ENCODE peak calls at places on chromosomes 13 and 19, in six cellular contexts. One of them, this sample, is unnamed.

GRCh38 chr13:113816248-113816924 is 47.5 kb downstream of the GAS6 start:
- DNase-seq in ACHN: no peak
- DNase-seq in NCI-H1436: no peak
- DNase-seq in naive thymus-derived CD8-positive, alpha-beta T cell: no peak
- DNase-seq in stimulated activated CD4-positive, alpha-beta T cell treated with anti-CD3 and anti-CD28 coated beads, Interleukin-4, amount 100 ng/mL, for 4 hours: no peak
- DNase-seq in GM04503: no peak
- DNase-seq in this sample: no peak

GRCh38 chr13:78753457-78753856 is 94.5 kb upstream of the OBI1 start:
- DNase-seq in ACHN: no peak
- DNase-seq in NCI-H1436: no peak
- DNase-seq in naive thymus-derived CD8-positive, alpha-beta T cell: no peak
- DNase-seq in stimulated activated CD4-positive, alpha-beta T cell treated with anti-CD3 and anti-CD28 coated beads, Interleukin-4, amount 100 ng/mL, for 4 hours: no peak
- DNase-seq in GM04503: no peak
- DNase-seq in this sample: no peak

GRCh38 chr13:61095885-61096284 is 319.8 kb downstream of the PCDH20 start:
- DNase-seq in ACHN: no peak
- DNase-seq in NCI-H1436: no peak
- DNase-seq in naive thymus-derived CD8-positive, alpha-beta T cell: no peak
- DNase-seq in stimulated activated CD4-positive, alpha-beta T cell treated with anti-CD3 and anti-CD28 coated beads, Interleukin-4, amount 100 ng/mL, for 4 hours: no peak
- DNase-seq in GM04503: no peak
- DNase-seq in this sample: no peak

GRCh38 chr19:35945121-35945792 is 9.1 kb downstream of the LRFN3 start:
- DNase-seq in ACHN: no peak
- DNase-seq in NCI-H1436: no peak
- DNase-seq in naive thymus-derived CD8-positive, alpha-beta T cell: no peak
- DNase-seq in stimulated activated CD4-positive, alpha-beta T cell treated with anti-CD3 and anti-CD28 coated beads, Interleukin-4, amount 100 ng/mL, for 4 hours: no peak
- DNase-seq in GM04503: no peak
- DNase-seq in this sample: no peak

GRCh38 chr13:113162783-113163685 is 4.6 kb downstream of the PROZ start:
- DNase-seq in ACHN: no peak
- DNase-seq in NCI-H1436: peak
- DNase-seq in naive thymus-derived CD8-positive, alpha-beta T cell: no peak
- DNase-seq in stimulated activated CD4-positive, alpha-beta T cell treated with anti-CD3 and anti-CD28 coated beads, Interleukin-4, amount 100 ng/mL, for 4 hours: no peak
- DNase-seq in GM04503: no peak
- DNase-seq in this sample: no peak

GRCh38 chr19:12705654-12706331 is 9.4 kb upstream of the FBXW9 start:
- DNase-seq in ACHN: no peak
- DNase-seq in NCI-H1436: no peak
- DNase-seq in naive thymus-derived CD8-positive, alpha-beta T cell: no peak
- DNase-seq in stimulated activated CD4-positive, alpha-beta T cell treated with anti-CD3 and anti-CD28 coated beads, Interleukin-4, amount 100 ng/mL, for 4 hours: no peak
- DNase-seq in GM04503: no peak
- DNase-seq in this sample: no peak

GRCh38 chr13:54660277-54660676 is 1631.7 kb downstream of the OLFM4 start:
- DNase-seq in ACHN: no peak
- DNase-seq in NCI-H1436: no peak
- DNase-seq in naive thymus-derived CD8-positive, alpha-beta T cell: no peak
- DNase-seq in stimulated activated CD4-positive, alpha-beta T cell treated with anti-CD3 and anti-CD28 coated beads, Interleukin-4, amount 100 ng/mL, for 4 hours: no peak
- DNase-seq in GM04503: no peak
- DNase-seq in this sample: no peak

GRCh38 chr19:799076-799881 is 2.0 kb downstream of the PTBP1 start:
- DNase-seq in ACHN: peak
- DNase-seq in NCI-H1436: no peak
- DNase-seq in naive thymus-derived CD8-positive, alpha-beta T cell: no peak
- DNase-seq in stimulated activated CD4-positive, alpha-beta T cell treated with anti-CD3 and anti-CD28 coated beads, Interleukin-4, amount 100 ng/mL, for 4 hours: no peak
- DNase-seq in GM04503: no peak
- DNase-seq in this sample: no peak

GRCh38 chr19:46648070-46648960 is 12.3 kb upstream of the GNG8 start:
- DNase-seq in ACHN: no peak
- DNase-seq in NCI-H1436: no peak
- DNase-seq in naive thymus-derived CD8-positive, alpha-beta T cell: no peak
- DNase-seq in stimulated activated CD4-positive, alpha-beta T cell treated with anti-CD3 and anti-CD28 coated beads, Interleukin-4, amount 100 ng/mL, for 4 hours: no peak
- DNase-seq in GM04503: no peak
- DNase-seq in this sample: no peak

GRCh38 chr13:42893346-42893745 is 98.7 kb downstream of the EPSTI1 start:
- DNase-seq in ACHN: no peak
- DNase-seq in NCI-H1436: no peak
- DNase-seq in naive thymus-derived CD8-positive, alpha-beta T cell: no peak
- DNase-seq in stimulated activated CD4-positive, alpha-beta T cell treated with anti-CD3 and anti-CD28 coated beads, Interleukin-4, amount 100 ng/mL, for 4 hours: no peak
- DNase-seq in GM04503: peak
- DNase-seq in this sample: no peak

GRCh38 chr13:24746618-24747247 is 17.2 kb upstream of the RNF17 start:
- DNase-seq in ACHN: no peak
- DNase-seq in NCI-H1436: no peak
- DNase-seq in naive thymus-derived CD8-positive, alpha-beta T cell: no peak
- DNase-seq in stimulated activated CD4-positive, alpha-beta T cell treated with anti-CD3 and anti-CD28 coated beads, Interleukin-4, amount 100 ng/mL, for 4 hours: no peak
- DNase-seq in GM04503: no peak
- DNase-seq in this sample: peak

GRCh38 chr19:43984687-43985000 is 656 bp downstream of the ZNF155 start:
- DNase-seq in ACHN: no peak
- DNase-seq in NCI-H1436: no peak
- DNase-seq in naive thymus-derived CD8-positive, alpha-beta T cell: no peak
- DNase-seq in stimulated activated CD4-positive, alpha-beta T cell treated with anti-CD3 and anti-CD28 coated beads, Interleukin-4, amount 100 ng/mL, for 4 hours: no peak
- DNase-seq in GM04503: no peak
- DNase-seq in this sample: peak

GRCh38 chr13:99995503-99996176 is 14.1 kb downstream of the ZIC2 start:
- DNase-seq in ACHN: no peak
- DNase-seq in NCI-H1436: peak
- DNase-seq in naive thymus-derived CD8-positive, alpha-beta T cell: no peak
- DNase-seq in stimulated activated CD4-positive, alpha-beta T cell treated with anti-CD3 and anti-CD28 coated beads, Interleukin-4, amount 100 ng/mL, for 4 hours: no peak
- DNase-seq in GM04503: no peak
- DNase-seq in this sample: no peak

GRCh38 chr13:74046461-74046860 is 87.7 kb downstream of the KLF12 start:
- DNase-seq in ACHN: no peak
- DNase-seq in NCI-H1436: no peak
- DNase-seq in naive thymus-derived CD8-positive, alpha-beta T cell: no peak
- DNase-seq in stimulated activated CD4-positive, alpha-beta T cell treated with anti-CD3 and anti-CD28 coated beads, Interleukin-4, amount 100 ng/mL, for 4 hours: no peak
- DNase-seq in GM04503: no peak
- DNase-seq in this sample: no peak

GRCh38 chr13:28582225-28582891 is 76.6 kb upstream of the POMP start:
- DNase-seq in ACHN: no peak
- DNase-seq in NCI-H1436: no peak
- DNase-seq in naive thymus-derived CD8-positive, alpha-beta T cell: no peak
- DNase-seq in stimulated activated CD4-positive, alpha-beta T cell treated with anti-CD3 and anti-CD28 coated beads, Interleukin-4, amount 100 ng/mL, for 4 hours: no peak
- DNase-seq in GM04503: no peak
- DNase-seq in this sample: no peak

GRCh38 chr19:30864460-30865215 is 484.6 kb downstream of the TSHZ3 start:
- DNase-seq in ACHN: no peak
- DNase-seq in NCI-H1436: no peak
- DNase-seq in naive thymus-derived CD8-positive, alpha-beta T cell: no peak
- DNase-seq in stimulated activated CD4-positive, alpha-beta T cell treated with anti-CD3 and anti-CD28 coated beads, Interleukin-4, amount 100 ng/mL, for 4 hours: no peak
- DNase-seq in GM04503: no peak
- DNase-seq in this sample: no peak

GRCh38 chr13:20391597-20392452 is 133.8 kb downstream of the CRYL1 start:
- DNase-seq in ACHN: no peak
- DNase-seq in NCI-H1436: no peak
- DNase-seq in naive thymus-derived CD8-positive, alpha-beta T cell: no peak
- DNase-seq in stimulated activated CD4-positive, alpha-beta T cell treated with anti-CD3 and anti-CD28 coated beads, Interleukin-4, amount 100 ng/mL, for 4 hours: no peak
- DNase-seq in GM04503: no peak
- DNase-seq in this sample: no peak

GRCh38 chr19:46660601-46661019 is 372 bp downstream of the DACT3 start:
- DNase-seq in ACHN: no peak
- DNase-seq in NCI-H1436: no peak
- DNase-seq in naive thymus-derived CD8-positive, alpha-beta T cell: peak
- DNase-seq in stimulated activated CD4-positive, alpha-beta T cell treated with anti-CD3 and anti-CD28 coated beads, Interleukin-4, amount 100 ng/mL, for 4 hours: no peak
- DNase-seq in GM04503: no peak
- DNase-seq in this sample: no peak

GRCh38 chr19:54369082-54369691 is 4.5 kb upstream of the LAIR1 start:
- DNase-seq in ACHN: no peak
- DNase-seq in NCI-H1436: no peak
- DNase-seq in naive thymus-derived CD8-positive, alpha-beta T cell: no peak
- DNase-seq in stimulated activated CD4-positive, alpha-beta T cell treated with anti-CD3 and anti-CD28 coated beads, Interleukin-4, amount 100 ng/mL, for 4 hours: no peak
- DNase-seq in GM04503: no peak
- DNase-seq in this sample: no peak

GRCh38 chr19:17686592-17687042 is 1.5 kb downstream of the UNC13A start:
- DNase-seq in ACHN: no peak
- DNase-seq in NCI-H1436: peak
- DNase-seq in naive thymus-derived CD8-positive, alpha-beta T cell: no peak
- DNase-seq in stimulated activated CD4-positive, alpha-beta T cell treated with anti-CD3 and anti-CD28 coated beads, Interleukin-4, amount 100 ng/mL, for 4 hours: no peak
- DNase-seq in GM04503: no peak
- DNase-seq in this sample: no peak

GRCh38 chr19:47110521-47111080 is 3.0 kb downstream of the ZC3H4 start:
- DNase-seq in ACHN: no peak
- DNase-seq in NCI-H1436: peak
- DNase-seq in naive thymus-derived CD8-positive, alpha-beta T cell: peak
- DNase-seq in stimulated activated CD4-positive, alpha-beta T cell treated with anti-CD3 and anti-CD28 coated beads, Interleukin-4, amount 100 ng/mL, for 4 hours: peak
- DNase-seq in GM04503: no peak
- DNase-seq in this sample: no peak

GRCh38 chr19:35120492-35120891 is 4.9 kb downstream of the FXYD3 start:
- DNase-seq in ACHN: no peak
- DNase-seq in NCI-H1436: no peak
- DNase-seq in naive thymus-derived CD8-positive, alpha-beta T cell: no peak
- DNase-seq in stimulated activated CD4-positive, alpha-beta T cell treated with anti-CD3 and anti-CD28 coated beads, Interleukin-4, amount 100 ng/mL, for 4 hours: no peak
- DNase-seq in GM04503: no peak
- DNase-seq in this sample: no peak

GRCh38 chr19:45218426-45218825 is 26.8 kb downstream of the EXOC3L2 start:
- DNase-seq in ACHN: no peak
- DNase-seq in NCI-H1436: no peak
- DNase-seq in naive thymus-derived CD8-positive, alpha-beta T cell: no peak
- DNase-seq in stimulated activated CD4-positive, alpha-beta T cell treated with anti-CD3 and anti-CD28 coated beads, Interleukin-4, amount 100 ng/mL, for 4 hours: no peak
- DNase-seq in GM04503: no peak
- DNase-seq in this sample: no peak

GRCh38 chr19:32928806-32929205 is 43.0 kb downstream of the CEP89 start:
- DNase-seq in ACHN: no peak
- DNase-seq in NCI-H1436: no peak
- DNase-seq in naive thymus-derived CD8-positive, alpha-beta T cell: no peak
- DNase-seq in stimulated activated CD4-positive, alpha-beta T cell treated with anti-CD3 and anti-CD28 coated beads, Interleukin-4, amount 100 ng/mL, for 4 hours: no peak
- DNase-seq in GM04503: no peak
- DNase-seq in this sample: no peak

GRCh38 chr13:33341861-33342452 is 56.4 kb upstream of the STARD13 start:
- DNase-seq in ACHN: no peak
- DNase-seq in NCI-H1436: no peak
- DNase-seq in naive thymus-derived CD8-positive, alpha-beta T cell: no peak
- DNase-seq in stimulated activated CD4-positive, alpha-beta T cell treated with anti-CD3 and anti-CD28 coated beads, Interleukin-4, amount 100 ng/mL, for 4 hours: no peak
- DNase-seq in GM04503: no peak
- DNase-seq in this sample: no peak

GRCh38 chr19:532578-533484 is 1.3 kb downstream of the CDC34 start:
- DNase-seq in ACHN: peak
- DNase-seq in NCI-H1436: no peak
- DNase-seq in naive thymus-derived CD8-positive, alpha-beta T cell: no peak
- DNase-seq in stimulated activated CD4-positive, alpha-beta T cell treated with anti-CD3 and anti-CD28 coated beads, Interleukin-4, amount 100 ng/mL, for 4 hours: peak
- DNase-seq in GM04503: peak
- DNase-seq in this sample: peak

GRCh38 chr13:32164622-32165268 is 133.2 kb downstream of the FRY start:
- DNase-seq in ACHN: peak
- DNase-seq in NCI-H1436: peak
- DNase-seq in naive thymus-derived CD8-positive, alpha-beta T cell: no peak
- DNase-seq in stimulated activated CD4-positive, alpha-beta T cell treated with anti-CD3 and anti-CD28 coated beads, Interleukin-4, amount 100 ng/mL, for 4 hours: no peak
- DNase-seq in GM04503: no peak
- DNase-seq in this sample: peak

GRCh38 chr13:20924758-20925394 is 22.3 kb upstream of the XPO4 start:
- DNase-seq in ACHN: peak
- DNase-seq in NCI-H1436: peak
- DNase-seq in naive thymus-derived CD8-positive, alpha-beta T cell: peak
- DNase-seq in stimulated activated CD4-positive, alpha-beta T cell treated with anti-CD3 and anti-CD28 coated beads, Interleukin-4, amount 100 ng/mL, for 4 hours: peak
- DNase-seq in GM04503: no peak
- DNase-seq in this sample: no peak

GRCh38 chr19:35959040-35959967 is 23.1 kb downstream of the LRFN3 start:
- DNase-seq in ACHN: no peak
- DNase-seq in NCI-H1436: no peak
- DNase-seq in naive thymus-derived CD8-positive, alpha-beta T cell: peak
- DNase-seq in stimulated activated CD4-positive, alpha-beta T cell treated with anti-CD3 and anti-CD28 coated beads, Interleukin-4, amount 100 ng/mL, for 4 hours: peak
- DNase-seq in GM04503: no peak
- DNase-seq in this sample: peak

GRCh38 chr19:18660051-18660910 is 23.2 kb upstream of the CRTC1 start:
- DNase-seq in ACHN: peak
- DNase-seq in NCI-H1436: no peak
- DNase-seq in naive thymus-derived CD8-positive, alpha-beta T cell: no peak
- DNase-seq in stimulated activated CD4-positive, alpha-beta T cell treated with anti-CD3 and anti-CD28 coated beads, Interleukin-4, amount 100 ng/mL, for 4 hours: no peak
- DNase-seq in GM04503: no peak
- DNase-seq in this sample: no peak

GRCh38 chr13:113123226-113124150 is 889 bp downstream of the F10 start:
- DNase-seq in ACHN: peak
- DNase-seq in NCI-H1436: no peak
- DNase-seq in naive thymus-derived CD8-positive, alpha-beta T cell: no peak
- DNase-seq in stimulated activated CD4-positive, alpha-beta T cell treated with anti-CD3 and anti-CD28 coated beads, Interleukin-4, amount 100 ng/mL, for 4 hours: no peak
- DNase-seq in GM04503: no peak
- DNase-seq in this sample: no peak

GRCh38 chr13:23147827-23148226 is 33.0 kb upstream of the SGCG start:
- DNase-seq in ACHN: no peak
- DNase-seq in NCI-H1436: no peak
- DNase-seq in naive thymus-derived CD8-positive, alpha-beta T cell: no peak
- DNase-seq in stimulated activated CD4-positive, alpha-beta T cell treated with anti-CD3 and anti-CD28 coated beads, Interleukin-4, amount 100 ng/mL, for 4 hours: no peak
- DNase-seq in GM04503: no peak
- DNase-seq in this sample: no peak

GRCh38 chr13:44397766-44398223 is 24.2 kb downstream of the SERP2 start:
- DNase-seq in ACHN: no peak
- DNase-seq in NCI-H1436: no peak
- DNase-seq in naive thymus-derived CD8-positive, alpha-beta T cell: no peak
- DNase-seq in stimulated activated CD4-positive, alpha-beta T cell treated with anti-CD3 and anti-CD28 coated beads, Interleukin-4, amount 100 ng/mL, for 4 hours: no peak
- DNase-seq in GM04503: no peak
- DNase-seq in this sample: no peak

GRCh38 chr19:15672580-15673175 is at the start of gene CYP4F12:
- DNase-seq in ACHN: no peak
- DNase-seq in NCI-H1436: no peak
- DNase-seq in naive thymus-derived CD8-positive, alpha-beta T cell: peak
- DNase-seq in stimulated activated CD4-positive, alpha-beta T cell treated with anti-CD3 and anti-CD28 coated beads, Interleukin-4, amount 100 ng/mL, for 4 hours: no peak
- DNase-seq in GM04503: no peak
- DNase-seq in this sample: no peak

GRCh38 chr19:32489971-32490370 is 84.4 kb downstream of the DPY19L3 start:
- DNase-seq in ACHN: no peak
- DNase-seq in NCI-H1436: no peak
- DNase-seq in naive thymus-derived CD8-positive, alpha-beta T cell: no peak
- DNase-seq in stimulated activated CD4-positive, alpha-beta T cell treated with anti-CD3 and anti-CD28 coated beads, Interleukin-4, amount 100 ng/mL, for 4 hours: no peak
- DNase-seq in GM04503: peak
- DNase-seq in this sample: no peak

GRCh38 chr13:76892488-76892887 is 6.3 kb upstream of the KCTD12 start:
- DNase-seq in ACHN: no peak
- DNase-seq in NCI-H1436: no peak
- DNase-seq in naive thymus-derived CD8-positive, alpha-beta T cell: no peak
- DNase-seq in stimulated activated CD4-positive, alpha-beta T cell treated with anti-CD3 and anti-CD28 coated beads, Interleukin-4, amount 100 ng/mL, for 4 hours: no peak
- DNase-seq in GM04503: no peak
- DNase-seq in this sample: no peak

This sample was measured in GM06990.